ENCODE peak calls at places on chromosomes 4 and X, in nine cellular contexts. One of them, this sample, is unnamed. For H3K4me1, the result is how much of the 10 kb centered on the place peaks cover.

GRCh38 chrX:131067216-131067615 is 9.1 kb downstream of the ARHGAP36 start:
- DNase-seq in PC-3: no peak
- DNase-seq in psoas muscle: no peak
- DNase-seq in gastrocnemius medialis: no peak
- DNase-seq in uterus: no peak
- DNase-seq in tibial artery: no peak
- DNase-seq in heart right ventricle: no peak
- DNase-seq in right lobe of liver: no peak
- DNase-seq in neuronal stem cell: no peak
- DNase-seq in this sample: no peak

GRCh38 chr4:150976478-150977118 is 38.5 kb downstream of the LRBA start:
- DNase-seq in PC-3: no peak
- DNase-seq in neuronal stem cell: peak
- DNase-seq in heart right ventricle: no peak
- DNase-seq in right lobe of liver: no peak
- DNase-seq in psoas muscle: no peak
- DNase-seq in gastrocnemius medialis: no peak
- DNase-seq in tibial artery: no peak
- DNase-seq in uterus: no peak
- DNase-seq in this sample: no peak

GRCh38 chrX:130393451-130394074 is 8.1 kb upstream of the GPR119 start:
- DNase-seq in tibial artery: peak
- DNase-seq in right lobe of liver: no peak
- DNase-seq in heart right ventricle: peak
- DNase-seq in gastrocnemius medialis: no peak
- DNase-seq in PC-3: peak
- DNase-seq in neuronal stem cell: no peak
- DNase-seq in uterus: no peak
- DNase-seq in psoas muscle: no peak
- DNase-seq in this sample: no peak

GRCh38 chr4:75048208-75048879 is 115.4 kb downstream of the PARM1 start:
- DNase-seq in tibial artery: no peak
- DNase-seq in psoas muscle: no peak
- DNase-seq in gastrocnemius medialis: no peak
- DNase-seq in uterus: no peak
- DNase-seq in neuronal stem cell: no peak
- DNase-seq in right lobe of liver: no peak
- DNase-seq in PC-3: peak
- DNase-seq in heart right ventricle: no peak
- DNase-seq in this sample: no peak

GRCh38 chrX:102720237-102721168 is at the start of gene GPRASP3:
- DNase-seq in gastrocnemius medialis: peak
- DNase-seq in neuronal stem cell: peak
- DNase-seq in psoas muscle: peak
- DNase-seq in right lobe of liver: peak
- DNase-seq in uterus: peak
- DNase-seq in heart right ventricle: peak
- DNase-seq in PC-3: no peak
- DNase-seq in tibial artery: peak
- DNase-seq in this sample: peak

GRCh38 chr4:16205298-16206164 is 20.7 kb downstream of the TAPT1 start:
- DNase-seq in right lobe of liver: no peak
- DNase-seq in psoas muscle: no peak
- DNase-seq in neuronal stem cell: no peak
- DNase-seq in PC-3: peak
- DNase-seq in heart right ventricle: no peak
- DNase-seq in uterus: no peak
- DNase-seq in tibial artery: no peak
- DNase-seq in gastrocnemius medialis: no peak
- DNase-seq in this sample: no peak

GRCh38 chr4:83490876-83491450 is 6.1 kb upstream of the ABRAXAS1 start:
- DNase-seq in neuronal stem cell: no peak
- DNase-seq in heart right ventricle: no peak
- DNase-seq in psoas muscle: no peak
- DNase-seq in tibial artery: no peak
- DNase-seq in right lobe of liver: no peak
- DNase-seq in gastrocnemius medialis: no peak
- DNase-seq in PC-3: peak
- DNase-seq in uterus: no peak
- DNase-seq in this sample: no peak

GRCh38 chr4:67327245-67327860 is 217.9 kb downstream of the CENPC start:
- DNase-seq in tibial artery: peak
- DNase-seq in gastrocnemius medialis: no peak
- DNase-seq in right lobe of liver: no peak
- DNase-seq in psoas muscle: no peak
- DNase-seq in PC-3: peak
- DNase-seq in uterus: peak
- DNase-seq in heart right ventricle: no peak
- DNase-seq in neuronal stem cell: peak
- DNase-seq in this sample: no peak

GRCh38 chrX:132622130-132622529 is 133.3 kb upstream of the MBNL3 start:
- DNase-seq in psoas muscle: no peak
- DNase-seq in right lobe of liver: no peak
- DNase-seq in neuronal stem cell: no peak
- DNase-seq in gastrocnemius medialis: no peak
- DNase-seq in heart right ventricle: no peak
- DNase-seq in uterus: no peak
- DNase-seq in tibial artery: peak
- DNase-seq in PC-3: peak
- DNase-seq in this sample: no peak

GRCh38 chr4:155582971-155583437 is 83.6 kb upstream of the GUCY1A1 start:
- DNase-seq in right lobe of liver: no peak
- DNase-seq in neuronal stem cell: no peak
- DNase-seq in gastrocnemius medialis: no peak
- DNase-seq in heart right ventricle: no peak
- DNase-seq in uterus: no peak
- DNase-seq in PC-3: peak
- DNase-seq in psoas muscle: no peak
- DNase-seq in tibial artery: no peak
- DNase-seq in this sample: no peak

GRCh38 chr4:151408380-151408629 is 671 bp upstream of the FHIP1A start:
- DNase-seq in psoas muscle: no peak
- DNase-seq in uterus: peak
- DNase-seq in gastrocnemius medialis: no peak
- DNase-seq in PC-3: no peak
- DNase-seq in right lobe of liver: no peak
- DNase-seq in tibial artery: no peak
- DNase-seq in heart right ventricle: no peak
- DNase-seq in neuronal stem cell: no peak
- DNase-seq in this sample: no peak

GRCh38 chr4:52945499-52945898 is 83.4 kb downstream of the RASL11B start:
- DNase-seq in psoas muscle: no peak
- DNase-seq in heart right ventricle: no peak
- DNase-seq in gastrocnemius medialis: no peak
- DNase-seq in neuronal stem cell: no peak
- DNase-seq in PC-3: no peak
- DNase-seq in uterus: no peak
- DNase-seq in tibial artery: no peak
- DNase-seq in right lobe of liver: no peak
- DNase-seq in this sample: no peak

GRCh38 chr4:148787831-148788477 is 345.7 kb upstream of the NR3C2 start:
- DNase-seq in right lobe of liver: no peak
- DNase-seq in PC-3: peak
- DNase-seq in psoas muscle: no peak
- DNase-seq in tibial artery: no peak
- DNase-seq in uterus: no peak
- DNase-seq in neuronal stem cell: no peak
- DNase-seq in heart right ventricle: no peak
- DNase-seq in gastrocnemius medialis: no peak
- DNase-seq in this sample: no peak

GRCh38 chrX:149453911-149454820 is 50.9 kb downstream of the IDS start:
- DNase-seq in psoas muscle: no peak
- DNase-seq in heart right ventricle: no peak
- DNase-seq in uterus: no peak
- DNase-seq in PC-3: no peak
- DNase-seq in neuronal stem cell: no peak
- DNase-seq in tibial artery: no peak
- DNase-seq in right lobe of liver: no peak
- DNase-seq in gastrocnemius medialis: no peak
- DNase-seq in this sample: no peak

GRCh38 chrX:153794897-153795816 is 689 bp downstream of the SSR4 start:
- DNase-seq in tibial artery: no peak
- DNase-seq in psoas muscle: no peak
- DNase-seq in neuronal stem cell: no peak
- DNase-seq in PC-3: no peak
- DNase-seq in heart right ventricle: no peak
- DNase-seq in uterus: no peak
- DNase-seq in right lobe of liver: no peak
- DNase-seq in gastrocnemius medialis: no peak
- DNase-seq in this sample: no peak

GRCh38 chr4:15541941-15542340 is 72.3 kb downstream of the CC2D2A start:
- DNase-seq in tibial artery: no peak
- DNase-seq in gastrocnemius medialis: no peak
- DNase-seq in uterus: no peak
- DNase-seq in heart right ventricle: no peak
- DNase-seq in right lobe of liver: no peak
- DNase-seq in PC-3: no peak
- DNase-seq in psoas muscle: no peak
- DNase-seq in neuronal stem cell: no peak
- DNase-seq in this sample: no peak

GRCh38 chrX:101759000-101759399 is 99.3 kb upstream of the ARMCX2 start:
- DNase-seq in uterus: peak
- DNase-seq in tibial artery: peak
- DNase-seq in neuronal stem cell: peak
- DNase-seq in psoas muscle: peak
- DNase-seq in PC-3: peak
- DNase-seq in right lobe of liver: no peak
- DNase-seq in gastrocnemius medialis: no peak
- DNase-seq in heart right ventricle: no peak
- DNase-seq in this sample: no peak

GRCh38 chr4:60724623-60725022 is 475.5 kb upstream of the ADGRL3 start:
- DNase-seq in psoas muscle: no peak
- DNase-seq in uterus: peak
- DNase-seq in PC-3: peak
- DNase-seq in tibial artery: no peak
- DNase-seq in heart right ventricle: no peak
- DNase-seq in neuronal stem cell: no peak
- DNase-seq in gastrocnemius medialis: no peak
- DNase-seq in right lobe of liver: no peak
- DNase-seq in this sample: no peak

GRCh38 chr4:19729873-19730735 is 521.6 kb upstream of the SLIT2 start:
- DNase-seq in PC-3: no peak
- DNase-seq in right lobe of liver: no peak
- DNase-seq in tibial artery: no peak
- DNase-seq in uterus: no peak
- DNase-seq in neuronal stem cell: no peak
- DNase-seq in heart right ventricle: no peak
- DNase-seq in gastrocnemius medialis: no peak
- DNase-seq in psoas muscle: no peak
- DNase-seq in this sample: no peak

GRCh38 chrX:77899081-77899828 is at the start of gene COX7B:
- DNase-seq in tibial artery: peak
- DNase-seq in neuronal stem cell: peak
- DNase-seq in gastrocnemius medialis: peak
- DNase-seq in PC-3: peak
- DNase-seq in uterus: peak
- DNase-seq in psoas muscle: peak
- DNase-seq in heart right ventricle: no peak
- DNase-seq in right lobe of liver: no peak
- DNase-seq in this sample: no peak

GRCh38 chr4:146333187-146333894 is 119.0 kb downstream of the REELD1 start:
- DNase-seq in tibial artery: no peak
- DNase-seq in uterus: no peak
- DNase-seq in gastrocnemius medialis: no peak
- DNase-seq in neuronal stem cell: no peak
- DNase-seq in psoas muscle: no peak
- DNase-seq in right lobe of liver: no peak
- DNase-seq in heart right ventricle: no peak
- DNase-seq in PC-3: peak
- DNase-seq in this sample: no peak
- H3K4me1 ChIP-seq in tibial artery: under half
- H3K4me1 ChIP-seq in uterus: under half
- H3K4me1 ChIP-seq in gastrocnemius medialis: under half
- H3K4me1 ChIP-seq in neuronal stem cell: under half
- H3K4me1 ChIP-seq in psoas muscle: under half
- H3K4me1 ChIP-seq in right lobe of liver: under half
- H3K4me1 ChIP-seq in heart right ventricle: under half
- H3K4me1 ChIP-seq in PC-3: half or more
- H3K4me1 ChIP-seq in this sample: under half

GRCh38 chrX:47129879-47130358 is 14.6 kb downstream of the NDUFB11 start:
- DNase-seq in neuronal stem cell: no peak
- DNase-seq in tibial artery: no peak
- DNase-seq in right lobe of liver: no peak
- DNase-seq in PC-3: no peak
- DNase-seq in heart right ventricle: no peak
- DNase-seq in uterus: no peak
- DNase-seq in psoas muscle: no peak
- DNase-seq in gastrocnemius medialis: no peak
- DNase-seq in this sample: no peak
- H3K27ac ChIP-seq in neuronal stem cell: no peak
- H3K27ac ChIP-seq in tibial artery: peak
- H3K27ac ChIP-seq in right lobe of liver: peak
- H3K27ac ChIP-seq in PC-3: no peak
- H3K27ac ChIP-seq in heart right ventricle: peak
- H3K27ac ChIP-seq in uterus: peak
- H3K27ac ChIP-seq in psoas muscle: peak
- H3K27ac ChIP-seq in gastrocnemius medialis: peak
- H3K27ac ChIP-seq in this sample: peak

DNA sequence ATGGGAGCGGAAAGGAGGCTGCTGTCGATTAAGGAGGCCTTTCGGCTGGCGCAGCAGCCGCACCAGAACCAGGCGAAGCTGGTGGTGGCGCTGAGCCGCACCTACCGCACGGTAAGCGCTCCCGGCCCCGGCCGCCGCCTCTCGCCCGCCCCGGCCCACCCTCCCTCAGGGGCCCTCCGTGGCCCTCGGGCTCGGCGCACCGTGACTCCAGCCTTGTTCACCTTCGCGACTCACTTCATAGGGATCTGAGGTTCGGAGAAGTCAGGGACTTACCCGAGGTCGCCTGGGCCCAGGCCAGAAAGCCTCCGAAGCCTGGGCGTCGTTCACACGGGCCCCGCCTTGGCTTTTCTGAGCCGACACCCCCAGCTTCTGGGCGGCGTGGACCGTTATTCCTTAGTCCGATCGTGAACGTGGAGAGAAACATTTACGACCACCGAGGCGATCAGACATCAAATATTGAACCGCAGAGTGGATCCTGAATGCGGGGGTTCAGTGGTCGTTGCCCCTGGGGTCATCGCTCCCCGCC is 362 bp downstream of the NCAPG start:
- DNase-seq in PC-3: no peak
- DNase-seq in neuronal stem cell: no peak
- DNase-seq in uterus: peak
- DNase-seq in heart right ventricle: peak
- DNase-seq in right lobe of liver: peak
- DNase-seq in psoas muscle: no peak
- DNase-seq in tibial artery: no peak
- DNase-seq in gastrocnemius medialis: no peak
- DNase-seq in this sample: no peak
- H3K4me1 ChIP-seq in PC-3: under half
- H3K4me1 ChIP-seq in neuronal stem cell: under half
- H3K4me1 ChIP-seq in uterus: under half
- H3K4me1 ChIP-seq in heart right ventricle: under half
- H3K4me1 ChIP-seq in right lobe of liver: under half
- H3K4me1 ChIP-seq in psoas muscle: under half
- H3K4me1 ChIP-seq in tibial artery: under half
- H3K4me1 ChIP-seq in gastrocnemius medialis: under half
- H3K4me1 ChIP-seq in this sample: under half

DNA sequence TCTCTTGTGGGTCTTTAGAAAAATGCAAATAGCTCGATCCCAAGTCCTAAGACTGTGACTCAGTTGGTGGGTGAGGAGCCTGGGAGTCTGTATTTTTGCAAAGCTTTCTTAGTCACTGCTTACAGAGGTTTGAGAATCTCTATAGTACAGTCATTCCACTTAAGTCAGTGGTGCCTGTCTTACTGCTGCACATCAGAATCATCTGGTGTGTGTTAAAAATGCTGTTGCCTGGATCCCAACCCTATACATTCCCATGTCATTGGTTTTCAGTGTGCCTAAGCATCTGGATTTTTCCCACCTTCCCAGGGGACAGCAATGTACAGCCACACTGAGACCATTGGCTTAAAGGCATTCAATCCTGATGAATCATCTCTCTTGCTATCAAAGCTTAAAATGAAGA is 21.0 kb upstream of the GEMIN8 start:
- DNase-seq in neuronal stem cell: no peak
- DNase-seq in uterus: no peak
- DNase-seq in psoas muscle: no peak
- DNase-seq in gastrocnemius medialis: no peak
- DNase-seq in PC-3: no peak
- DNase-seq in heart right ventricle: no peak
- DNase-seq in tibial artery: no peak
- DNase-seq in right lobe of liver: no peak
- DNase-seq in this sample: no peak
- H3K27ac ChIP-seq in neuronal stem cell: no peak
- H3K27ac ChIP-seq in uterus: no peak
- H3K27ac ChIP-seq in psoas muscle: no peak
- H3K27ac ChIP-seq in gastrocnemius medialis: no peak
- H3K27ac ChIP-seq in PC-3: no peak
- H3K27ac ChIP-seq in heart right ventricle: no peak
- H3K27ac ChIP-seq in tibial artery: no peak
- H3K27ac ChIP-seq in right lobe of liver: no peak
- H3K27ac ChIP-seq in this sample: no peak

This sample was measured in upper lobe of right lung.